ENCODE peak calls at places on chromosomes 16 and 17, in ten cellular contexts. E, I, M, F, V, T, P, Y, B and C are unnamed samples.

GRCh38 chr16:84281077-84281476 is 13.6 kb upstream of the WFDC1 start:
- DNase-seq in E (no peak), I (no peak), M (no peak), F (no peak), V (no peak), T (peak; percentile 78), P (no peak), Y (no peak), B (no peak), C (no peak)

GRCh38 chr17:69581061-69581955 is 166.8 kb downstream of the MAP2K6 start:
- DNase-seq in E (peak; percentile 83), I (no peak), M (no peak), F (no peak), V (no peak), T (no peak), P (no peak), Y (no peak), B (no peak), C (no peak)

GRCh38 chr17:47879028-47879585 is 16.9 kb upstream of the SP2 start:
- DNase-seq in E (no peak), I (no peak), M (no peak), F (no peak), V (no peak), T (no peak), P (no peak), Y (no peak), B (no peak), C (no peak)

GRCh38 chr16:83903739-83904138 is 4.8 kb downstream of the MLYCD start:
- DNase-seq in E (no peak), I (no peak), M (no peak), F (no peak), V (no peak), T (no peak), P (no peak), Y (peak; percentile 19), B (no peak), C (no peak)

GRCh38 chr17:27577884-27578717 is 52.9 kb upstream of the LGALS9 start:
- DNase-seq in E (no peak), I (no peak), M (no peak), F (peak; percentile 66), V (peak; percentile 83), T (no peak), P (no peak), Y (no peak), B (no peak), C (no peak)

GRCh38 chr16:654034-654433 is 4.9 kb downstream of the WDR90 start:
- DNase-seq in E (no peak), I (no peak), M (no peak), F (no peak), V (no peak), T (no peak), P (no peak), Y (no peak), B (no peak), C (no peak)

GRCh38 chr17:36885761-36886365 is 51.4 kb upstream of the LHX1 start:
- DNase-seq in E (no peak), I (no peak), M (no peak), F (no peak), V (no peak), T (no peak), P (no peak), Y (no peak), B (no peak), C (no peak)

GRCh38 chr17:57724038-57724728 is 20.9 kb downstream of the CCDC182 start:
- DNase-seq in E (no peak), I (no peak), M (peak; percentile 32), F (peak; percentile 80), V (no peak), T (no peak), P (no peak), Y (no peak), B (no peak), C (no peak)

GRCh38 chr17:16286009-16286946 is 67.0 kb downstream of the CENPV start:
- DNase-seq in E (peak; percentile 96), I (peak; percentile 90), M (peak; percentile 93), F (peak; percentile 56), V (peak; percentile 49), T (peak; percentile 95), P (peak; percentile 89), Y (peak; percentile 99), B (peak; percentile 96), C (peak; percentile 93)

GRCh38 chr17:2084129-2084765 is 29.3 kb downstream of the HIC1 start:
- DNase-seq in E (peak; percentile 60), I (peak; percentile 48), M (peak; percentile 75), F (peak; percentile 41), V (no peak), T (no peak), P (peak; percentile 80), Y (peak; percentile 98), B (no peak), C (peak; percentile 68)

GRCh38 chr16:30398660-30399434 is 3.6 kb downstream of the ZNF48 start:
- DNase-seq in E (no peak), I (no peak), M (no peak), F (no peak), V (peak; percentile 64), T (no peak), P (no peak), Y (no peak), B (no peak), C (no peak)

GRCh38 chr16:11034481-11034931 is 90.1 kb downstream of the CLEC16A start:
- DNase-seq in E (no peak), I (no peak), M (no peak), F (no peak), V (no peak), T (no peak), P (no peak), Y (no peak), B (no peak), C (no peak)

GRCh38 chr17:62920300-62920699 is 45.7 kb upstream of the TANC2 start:
- DNase-seq in E (no peak), I (no peak), M (no peak), F (no peak), V (no peak), T (no peak), P (no peak), Y (no peak), B (no peak), C (no peak)

DNA sequence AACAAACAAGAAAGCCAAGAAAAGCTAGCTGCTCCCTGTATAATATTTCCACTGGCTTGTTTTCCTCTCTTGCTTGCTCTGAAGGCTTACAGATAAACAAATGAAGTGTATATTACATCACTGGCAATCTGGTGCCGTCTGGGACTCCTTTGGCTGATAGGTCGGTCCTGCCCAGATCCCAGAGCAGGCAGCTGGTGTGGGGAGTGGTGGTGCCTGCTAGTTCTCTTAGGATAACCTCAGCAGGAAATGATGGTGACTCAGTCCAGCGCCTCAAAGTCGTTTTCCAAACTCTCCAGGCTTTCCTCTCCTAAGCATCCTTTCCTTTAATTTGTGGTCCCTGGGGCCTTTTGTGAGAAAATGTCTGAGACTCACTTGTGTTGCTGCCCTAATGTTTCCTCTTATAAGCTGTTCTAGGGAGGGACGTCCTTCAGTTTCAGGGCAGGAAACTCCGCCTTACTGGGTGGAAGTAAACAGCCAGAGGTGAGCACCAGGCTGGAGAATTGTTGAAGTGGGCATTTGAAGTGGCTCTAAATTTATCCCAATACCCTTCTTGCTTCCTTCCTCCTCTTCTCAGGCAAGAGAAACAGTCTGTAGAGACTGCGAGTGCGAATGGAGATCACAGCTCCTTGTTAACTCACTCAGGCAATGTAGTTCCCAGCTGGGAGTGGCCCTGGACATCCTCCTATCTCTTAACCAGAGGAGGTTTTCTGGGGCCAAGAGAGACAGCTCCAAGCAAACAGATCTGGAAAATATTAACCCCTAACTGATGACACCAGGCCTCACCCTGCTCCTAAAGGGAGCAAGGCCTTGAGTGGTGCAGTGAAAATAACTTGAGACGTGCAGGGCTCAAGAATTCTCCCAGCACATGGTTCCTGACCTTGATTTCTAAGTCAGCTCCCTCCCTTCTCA is 34.9 kb downstream of the CD300LF start:
- DNase-seq in E (no peak), I (no peak), M (no peak), F (peak; percentile 85), V (no peak), T (no peak), P (no peak), Y (peak; percentile 13), B (no peak), C (no peak)
- H3K4me3 ChIP-seq in E (no peak overlapping the region), I (no peak overlapping the region), M (no peak overlapping the region), F (peak overlapping the region; percentile 4), V (no peak overlapping the region), T (no peak overlapping the region), P (no peak overlapping the region), Y (no peak overlapping the region), B (no peak overlapping the region), C (no peak overlapping the region)

GRCh38 chr16:88989852-88990547 is 13.0 kb upstream of the CBFA2T3 start:
- DNase-seq in E (no peak), I (no peak), M (no peak), F (no peak), V (peak; percentile 46), T (no peak), P (no peak), Y (no peak), B (no peak), C (no peak)
- H3K4me3 ChIP-seq in E (no peak overlapping the region), I (no peak overlapping the region), M (no peak overlapping the region), F (no peak overlapping the region), V (no peak overlapping the region), T (no peak overlapping the region), P (no peak overlapping the region), Y (no peak overlapping the region), B (no peak overlapping the region), C (no peak overlapping the region)

DNA sequence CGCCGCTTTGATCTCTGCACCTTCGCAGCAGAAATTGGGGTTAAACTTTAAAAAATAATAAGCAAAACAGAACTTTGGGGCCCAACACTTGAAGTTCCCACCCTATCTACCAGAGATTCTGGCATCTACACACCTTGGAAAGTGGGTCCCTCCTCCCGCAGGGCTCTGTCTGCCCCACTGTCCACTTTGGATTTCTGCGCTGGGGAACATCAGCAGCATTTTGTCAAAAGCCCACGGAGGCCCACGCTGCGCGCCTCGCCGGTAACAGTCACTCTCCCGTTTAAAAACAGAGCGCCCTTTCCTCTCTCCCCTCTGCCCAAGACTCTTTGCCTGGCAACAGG is 725 bp upstream of the WNT9B start:
- DNase-seq in E (no peak), I (no peak), M (no peak), F (no peak), V (no peak), T (no peak), P (no peak), Y (no peak), B (no peak), C (no peak)
- H3K4me3 ChIP-seq in E (no peak overlapping the region), I (no peak overlapping the region), M (no peak overlapping the region), F (no peak overlapping the region), V (no peak overlapping the region), T (no peak overlapping the region), P (no peak overlapping the region), Y (no peak overlapping the region), B (no peak overlapping the region), C (no peak overlapping the region)

DNA sequence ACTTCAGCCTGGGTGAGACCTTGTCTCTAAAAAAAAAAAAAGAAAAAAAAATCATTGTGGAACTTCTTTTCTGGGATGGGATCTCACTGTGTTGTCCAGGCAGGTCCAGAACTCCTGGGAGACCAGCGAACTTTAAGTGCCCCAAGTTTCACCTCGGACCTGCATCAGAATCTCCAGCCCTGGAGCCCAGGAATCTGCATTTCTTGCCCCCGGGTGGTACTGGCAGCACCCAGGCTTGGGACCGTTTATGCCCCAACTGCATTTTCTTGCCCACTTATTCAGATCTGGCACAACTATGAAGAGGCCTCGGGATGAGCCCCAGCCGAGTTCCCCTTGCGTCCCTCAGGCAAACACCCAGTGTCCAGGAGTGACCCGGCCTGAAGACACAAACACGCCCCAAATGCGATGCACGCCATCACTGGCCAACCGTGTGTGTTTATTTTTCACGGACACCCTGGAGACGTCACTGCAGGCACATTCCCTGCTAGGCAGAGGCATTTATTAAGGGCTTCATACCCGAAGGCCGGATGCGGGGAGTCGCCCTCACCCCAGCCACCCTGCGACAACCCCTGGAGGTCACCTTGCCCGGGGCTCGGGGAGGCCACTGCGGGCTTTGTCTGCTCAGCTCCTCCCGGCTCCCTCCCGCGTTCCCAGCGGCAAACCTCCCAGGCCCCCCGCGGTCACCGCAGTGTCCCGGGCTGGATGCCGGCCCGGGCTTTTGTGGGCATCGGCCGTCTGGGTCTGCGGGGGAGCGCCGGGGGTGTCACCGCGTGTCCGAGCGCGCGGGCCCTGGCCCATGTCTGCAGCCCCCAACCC is 684 bp upstream of the SPIRE2 start:
- DNase-seq in E (peak; percentile 18), I (peak; percentile 73), M (peak; percentile 63), F (peak; percentile 45), V (peak; percentile 84), T (peak; percentile 54), P (no peak), Y (peak; percentile 67), B (no peak), C (no peak)
- H3K4me3 ChIP-seq in E (peak overlapping the region; percentile 64), I (peak overlapping the region; percentile 62), M (peak overlapping the region; percentile 81), F (peak overlapping the region; percentile 58), V (peak overlapping the region; percentile 16), T (peak overlapping the region; percentile 58), P (peak overlapping the region; percentile 45), Y (peak overlapping the region; percentile 54), B (peak overlapping the region; percentile 63), C (peak overlapping the region; percentile 19)